ENCODE peak calls at places on chromosomes 2 and 18, in seven cellular contexts. K, A, B, D, I, U and N are unnamed samples.

GRCh38 chr2:161238559-161239415 is 69.4 kb upstream of the PSMD14 start:
- DNase-seq in I (peak), K (peak), U (peak), B (peak), A (no peak), D (peak), N (no peak)

GRCh38 chr2:48613211-48613610 is 4.4 kb upstream of the GTF2A1L start:
- DNase-seq in I (no peak), A (no peak), U (no peak), K (no peak), D (no peak), B (no peak), N (no peak)

GRCh38 chr2:169911119-169911518 is 83.9 kb downstream of the UBR3 start:
- DNase-seq in I (no peak), U (no peak), B (no peak), K (no peak), A (no peak), D (no peak), N (no peak)

GRCh38 chr2:186256540-186256939 is 229.5 kb upstream of the ZC3H15 start:
- DNase-seq in I (no peak), A (no peak), B (no peak), K (peak), U (no peak), D (peak), N (peak)

GRCh38 chr18:34219651-34220050 is 5.1 kb downstream of the NOL4 start:
- DNase-seq in A (no peak), D (no peak), K (no peak), I (no peak), U (no peak), B (no peak), N (no peak)

GRCh38 chr2:38113999-38114708 is 38.2 kb upstream of the CYP1B1 start:
- DNase-seq in B (no peak), A (no peak), U (no peak), D (no peak), I (no peak), K (no peak), N (peak)

GRCh38 chr18:5452943-5453342 is 90.9 kb downstream of the EPB41L3 start:
- DNase-seq in U (no peak), A (no peak), D (no peak), B (no peak), K (no peak), I (no peak), N (no peak)

GRCh38 chr2:241496003-241496707 is 12.2 kb downstream of the STK25 start:
- DNase-seq in B (no peak), K (no peak), A (no peak), U (no peak), D (no peak), I (no peak), N (no peak)

GRCh38 chr2:46716806-46717732 is 198.5 kb downstream of the MCFD2 start:
- DNase-seq in I (no peak), U (no peak), D (no peak), K (no peak), B (no peak), A (no peak), N (no peak)

GRCh38 chr2:40415391-40415790 is 36.5 kb downstream of the SLC8A1 start:
- DNase-seq in B (no peak), I (no peak), D (no peak), K (no peak), A (no peak), U (no peak), N (no peak)

GRCh38 chr2:149070681-149071355 is 32.3 kb downstream of the LYPD6B start:
- DNase-seq in U (no peak), A (no peak), I (no peak), B (no peak), K (no peak), D (no peak), N (no peak)

GRCh38 chr2:233371608-233372007 is 17.3 kb downstream of the DGKD start:
- DNase-seq in B (no peak), A (no peak), I (no peak), D (no peak), K (no peak), U (no peak), N (no peak)

GRCh38 chr2:110994250-110994961 is 126.3 kb upstream of the BCL2L11 start:
- DNase-seq in U (no peak), K (no peak), A (no peak), B (no peak), I (no peak), D (no peak), N (no peak)

GRCh38 chr2:27795868-27796277 is 24.4 kb downstream of the MRPL33 start:
- DNase-seq in I (no peak), B (no peak), K (no peak), D (no peak), A (no peak), U (no peak), N (no peak)

GRCh38 chr2:102632380-102633175 is 13.2 kb downstream of the SLC9A2 start:
- DNase-seq in K (no peak), I (no peak), A (no peak), D (no peak), B (no peak), U (no peak), N (no peak)

GRCh38 chr2:120368086-120368485 is 22.1 kb downstream of the INHBB start:
- DNase-seq in D (no peak), B (no peak), K (no peak), I (no peak), U (no peak), A (no peak), N (no peak)

GRCh38 chr18:6370410-6370809 is 44.3 kb downstream of the L3MBTL4 start:
- DNase-seq in D (no peak), K (no peak), A (no peak), I (no peak), U (no peak), B (no peak), N (no peak)

GRCh38 chr2:62293490-62294212 is 97.7 kb downstream of the B3GNT2 start:
- DNase-seq in I (no peak), D (peak), B (no peak), K (peak), A (peak), U (no peak), N (no peak)

GRCh38 chr2:186841940-186842339 is 7.0 kb downstream of the ZSWIM2 start:
- DNase-seq in I (no peak), U (no peak), D (no peak), K (no peak), A (no peak), B (no peak), N (peak)

GRCh38 chr2:201255468-201255867 is 4.9 kb upstream of the CASP8 start:
- DNase-seq in D (no peak), B (no peak), U (no peak), I (no peak), A (no peak), K (no peak), N (peak)

GRCh38 chr18:5879479-5879882 is 15.8 kb downstream of the TMEM200C start:
- DNase-seq in U (peak), B (no peak), K (peak), A (no peak), I (no peak), D (no peak), N (peak)

GRCh38 chr2:233197022-233197421 is 54.5 kb upstream of the ATG16L1 start:
- DNase-seq in U (no peak), B (no peak), I (no peak), A (no peak), D (no peak), K (no peak), N (no peak)

GRCh38 chr18:67386028-67386427 is 130.5 kb downstream of the DSEL start:
- DNase-seq in D (no peak), K (peak), U (no peak), I (no peak), A (no peak), B (no peak), N (no peak)

GRCh38 chr2:234320098-234320497 is 176.8 kb downstream of the ARL4C start:
- DNase-seq in A (no peak), D (no peak), K (no peak), I (no peak), U (no peak), B (no peak), N (no peak)

GRCh38 chr2:203341741-203342310 is 13.6 kb downstream of the ABI2 start:
- DNase-seq in I (no peak), U (no peak), D (no peak), K (no peak), B (no peak), A (no peak), N (no peak)

GRCh38 chr2:74440378-74441110 is 1.2 kb downstream of the RTKN start:
- DNase-seq in K (peak), A (peak), B (no peak), U (no peak), D (no peak), I (peak), N (no peak)

GRCh38 chr2:223930002-223930976 is 14.8 kb downstream of the WDFY1 start:
- DNase-seq in U (no peak), D (no peak), B (no peak), A (peak), I (no peak), K (no peak), N (no peak)

GRCh38 chr2:241561811-241562210 is 3.3 kb downstream of the BOK start:
- DNase-seq in B (no peak), U (no peak), K (peak), A (peak), I (no peak), D (no peak), N (peak)